ENCODE peak calls at places on chromosome 17, in six cellular contexts. C, E, H, T, I and Y are unnamed samples.
A peak's percentile ranks its signal among the peaks of the same experiment; 100 is the strongest.

GRCh38 chr17:5532581-5532980 is 46.2 kb downstream of the MIS12 start:
- DNase-seq in C (no peak), E (no peak), H (no peak), T (no peak), I (no peak), Y (no peak)

GRCh38 chr17:28983286-28984240 is 22.3 kb downstream of the SEZ6 start:
- DNase-seq in C (no peak), E (peak; percentile 90), H (no peak), T (no peak), I (peak; percentile 11), Y (no peak)

GRCh38 chr17:72976971-72977767 is 115.3 kb downstream of the SLC39A11 start:
- DNase-seq in C (no peak), E (peak; percentile 72), H (peak; percentile 40), T (no peak), I (peak; percentile 95), Y (peak; percentile 96)

GRCh38 chr17:2029911-2030778 is at the start of gene DPH1:
- DNase-seq in C (peak; percentile 82), E (peak; percentile 96), H (peak; percentile 90), T (peak; percentile 97), I (peak; percentile 91), Y (peak; percentile 96)

GRCh38 chr17:21280081-21280518 is 4.4 kb upstream of the MAP2K3 start:
- DNase-seq in C (peak; percentile 72), E (peak; percentile 80), H (peak; percentile 94), T (peak; percentile 97), I (peak; percentile 74), Y (peak; percentile 79)

GRCh38 chr17:3043737-3044365 is 19.6 kb downstream of the OR1D5 start:
- DNase-seq in C (no peak), E (peak; percentile 32), H (peak; percentile 83), T (peak; percentile 73), I (no peak), Y (no peak)

GRCh38 chr17:1005361-1005946 is 8.5 kb downstream of the TIMM22 start:
- DNase-seq in C (no peak), E (peak; percentile 26), H (no peak), T (no peak), I (peak; percentile 54), Y (no peak)

GRCh38 chr17:67573987-67574657 is 143.6 kb upstream of the NOL11 start:
- DNase-seq in C (no peak), E (no peak), H (no peak), T (no peak), I (no peak), Y (no peak)

GRCh38 chr17:31480067-31480466 is 88.6 kb downstream of the RAB11FIP4 start:
- DNase-seq in C (no peak), E (no peak), H (no peak), T (no peak), I (no peak), Y (no peak)

GRCh38 chr17:47275245-47275984 is 21.8 kb downstream of the ITGB3 start:
- DNase-seq in C (peak; percentile 36), E (peak; percentile 89), H (no peak), T (peak; percentile 80), I (peak; percentile 84), Y (peak; percentile 70)

GRCh38 chr17:47888293-47888692 is 7.7 kb upstream of the SP2 start:
- DNase-seq in C (no peak), E (no peak), H (peak; percentile 19), T (no peak), I (no peak), Y (no peak)

GRCh38 chr17:64216385-64217248 is 46.4 kb downstream of the TEX2 start:
- DNase-seq in C (no peak), E (peak; percentile 41), H (peak; percentile 33), T (peak; percentile 55), I (peak; percentile 32), Y (no peak)

GRCh38 chr17:72255481-72255880 is 134.7 kb downstream of the SOX9 start:
- DNase-seq in C (no peak), E (no peak), H (no peak), T (no peak), I (no peak), Y (no peak)

DNA sequence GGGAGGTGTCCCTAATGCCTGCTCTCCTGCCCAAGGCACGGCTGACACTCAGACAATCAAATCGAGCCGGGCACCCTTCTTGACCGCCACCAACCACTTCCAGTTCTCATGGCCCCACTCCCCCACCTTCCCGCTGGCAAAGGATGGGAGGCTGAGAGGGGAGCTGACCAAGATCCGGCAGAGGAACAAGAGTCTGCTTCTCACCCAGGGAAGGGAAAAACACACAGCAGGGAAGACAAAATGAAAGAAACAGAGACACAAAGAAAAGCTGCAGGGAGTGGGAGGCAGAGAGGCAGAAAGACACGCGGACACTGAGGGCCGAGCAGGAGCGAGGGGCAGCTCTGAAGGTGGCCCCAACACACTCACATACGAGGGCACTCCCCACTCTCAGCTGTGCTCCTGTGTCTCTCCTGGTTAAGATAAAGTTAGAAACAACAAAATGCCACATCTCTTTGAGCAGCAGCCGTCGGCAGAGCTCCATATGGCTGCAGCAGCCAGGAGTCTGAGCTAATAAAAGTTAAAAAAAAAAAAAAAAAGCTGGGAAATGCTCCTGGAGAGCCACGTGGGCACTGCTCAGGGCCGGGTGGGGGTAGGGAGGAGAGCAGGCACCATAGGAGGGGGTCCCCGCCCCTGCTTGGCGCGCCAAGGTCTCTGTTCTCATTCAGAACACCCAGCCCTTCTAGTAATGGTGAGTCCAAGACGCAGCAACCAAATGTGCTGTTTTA is 7.4 kb downstream of the LRRC75A start:
- DNase-seq in C (no peak), E (peak; percentile 54), H (no peak), T (no peak), I (no peak), Y (no peak)
- H2BK120ac ChIP-seq in C (no peak overlapping the region), E (no peak overlapping the region), H (no peak overlapping the region), T (peak overlapping the region; percentile 36), I (no peak overlapping the region), Y (no peak overlapping the region)

GRCh38 chr17:39306509-39307212 is 80.9 kb upstream of the STAC2 start:
- DNase-seq in C (no peak), E (no peak), H (peak; percentile 43), T (no peak), I (peak; percentile 33), Y (peak; percentile 11)
- H2BK120ac ChIP-seq in C (no peak overlapping the region), E (no peak overlapping the region), H (no peak overlapping the region), T (no peak overlapping the region), I (no peak overlapping the region), Y (no peak overlapping the region)

GRCh38 chr17:75776399-75777242 is 8.0 kb upstream of the UNK start:
- DNase-seq in C (no peak), E (no peak), H (peak; percentile 55), T (no peak), I (no peak), Y (no peak)

GRCh38 chr17:75779250-75779986 is 5.2 kb upstream of the UNK start:
- DNase-seq in C (peak; percentile 99), E (peak; percentile 100), H (peak; percentile 100), T (peak; percentile 94), I (peak; percentile 100), Y (peak; percentile 100)

GRCh38 chr17:75779987-75780889 is 4.4 kb upstream of the UNK start:
- DNase-seq in C (no peak), E (no peak), H (no peak), T (no peak), I (no peak), Y (no peak)

GRCh38 chr17:75777243-75777922 is 7.2 kb upstream of the UNK start:
- DNase-seq in C (no peak), E (no peak), H (peak; percentile 23), T (no peak), I (no peak), Y (no peak)

DNA sequence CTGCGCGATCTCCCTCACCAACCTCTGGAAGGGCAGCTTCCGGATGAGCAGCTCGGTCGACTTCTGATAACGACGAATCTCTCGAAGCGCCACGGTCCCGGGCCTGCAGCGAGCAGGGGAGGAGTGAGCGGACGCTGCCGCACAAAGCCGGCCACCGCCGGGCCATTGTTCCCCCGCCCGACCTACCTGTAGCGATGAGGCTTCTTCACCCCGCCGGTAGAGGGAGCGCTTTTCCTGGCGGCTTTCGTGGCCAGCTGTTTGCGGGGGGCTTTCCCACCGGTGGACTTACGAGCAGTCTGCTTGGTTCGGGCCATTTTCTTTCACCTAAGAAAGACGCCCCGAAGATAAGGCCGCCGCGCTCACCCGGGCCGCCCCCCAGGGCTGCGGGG is 5.8 kb upstream of the UNK start:
- DNase-seq in C (no peak), E (no peak), H (peak; percentile 69), T (no peak), I (peak; percentile 35), Y (no peak)
- H2BK120ac ChIP-seq in C (no peak overlapping the region), E (no peak overlapping the region), H (no peak overlapping the region), T (no peak overlapping the region), I (no peak overlapping the region), Y (no peak overlapping the region)

GRCh38 chr17:7260601-7261376 is 1.5 kb downstream of the CLDN7 start:
- DNase-seq in C (no peak), E (peak; percentile 80), H (peak; percentile 86), T (peak; percentile 86), I (no peak), Y (no peak)

GRCh38 chr17:7263071-7263800 is 958 bp upstream of the CLDN7 start:
- DNase-seq in C (no peak), E (peak; percentile 93), H (peak; percentile 68), T (peak; percentile 88), I (no peak), Y (no peak)

GRCh38 chr17:7260151-7260550 is 2.1 kb downstream of the CLDN7 start:
- DNase-seq in C (no peak), E (no peak), H (no peak), T (no peak), I (no peak), Y (no peak)

GRCh38 chr17:7262192-7263070 is at the start of gene CLDN7:
- DNase-seq in C (no peak), E (peak; percentile 89), H (peak; percentile 85), T (peak; percentile 94), I (no peak), Y (no peak)

GRCh38 chr17:7261377-7262191 is 694 bp downstream of the CLDN7 start:
- DNase-seq in C (no peak), E (peak; percentile 39), H (peak; percentile 70), T (peak; percentile 60), I (no peak), Y (no peak)
- H2BK120ac ChIP-seq in C (no peak overlapping the region), E (no peak overlapping the region), H (peak overlapping the region; percentile 81), T (no peak overlapping the region), I (peak overlapping the region; percentile 64), Y (peak overlapping the region; percentile 29)

GRCh38 chr17:51120739-51121619 is at the start of gene SPAG9:
- DNase-seq in C (peak; percentile 92), E (peak; percentile 96), H (peak; percentile 98), T (peak; percentile 92), I (peak; percentile 94), Y (peak; percentile 98)
- H2BK120ac ChIP-seq in C (no peak within 1 kb of the TSS), E (no peak within 1 kb of the TSS), H (peak within 1 kb of the TSS; percentile 89), T (peak within 1 kb of the TSS; percentile 54), I (peak within 1 kb of the TSS; percentile 71), Y (peak within 1 kb of the TSS; percentile 65)